ENCODE peak calls at places on chromosomes 7 and 10, in five cellular contexts. U, Q, H, E and Z are unnamed samples.

GRCh38 chr7:140213684-140214074 is 36.9 kb upstream of the KDM7A start:
- DNase-seq in H (no peak), U (no peak), E (no peak), Q (no peak), Z (no peak)

GRCh38 chr7:49885593-49886285 is 112.3 kb downstream of the VWC2 start:
- DNase-seq in E (no peak), Q (peak; percentile 11), H (no peak), U (no peak), Z (no peak)

GRCh38 chr7:133748443-133749407 is 378.4 kb upstream of the LRGUK start:
- DNase-seq in H (no peak), E (no peak), Q (no peak), U (no peak), Z (no peak)

GRCh38 chr10:30207485-30208052 is 141.5 kb downstream of the MTPAP start:
- DNase-seq in E (no peak), Q (no peak), U (no peak), H (no peak), Z (no peak)

GRCh38 chr7:69790915-69791473 is 192.7 kb downstream of the AUTS2 start:
- DNase-seq in H (no peak), U (no peak), Q (no peak), E (no peak), Z (no peak)

GRCh38 chr10:33697016-33697415 is 362.5 kb upstream of the NRP1 start:
- DNase-seq in E (no peak), H (no peak), Q (no peak), U (no peak), Z (no peak)

GRCh38 chr7:43669286-43670081 is 59.8 kb downstream of the COA1 start:
- DNase-seq in U (no peak), E (no peak), H (no peak), Q (peak; percentile 26), Z (no peak)

GRCh38 chr7:116305485-116306408 is 95.4 kb downstream of the TES start:
- DNase-seq in U (no peak), H (peak; percentile 52), E (no peak), Q (no peak), Z (no peak)

GRCh38 chr10:70558871-70559810 is 43.4 kb downstream of the PRF1 start:
- DNase-seq in E (peak; percentile 55), U (peak; percentile 85), Q (peak; percentile 71), H (peak; percentile 52), Z (peak; percentile 48)

GRCh38 chr7:101634196-101634717 is 5.2 kb upstream of the MYL10 start:
- DNase-seq in U (no peak), H (no peak), Q (no peak), E (no peak), Z (no peak)

GRCh38 chr10:77774940-77775391 is 137.4 kb upstream of the KCNMA1 start:
- DNase-seq in Q (no peak), H (no peak), U (no peak), E (no peak), Z (no peak)

GRCh38 chr7:130877236-130877635 is 143.2 kb upstream of the KLF14 start:
- DNase-seq in Q (no peak), E (no peak), H (no peak), U (no peak), Z (no peak)

GRCh38 chr7:130880668-130881067 is 146.7 kb upstream of the KLF14 start:
- DNase-seq in E (no peak), H (no peak), U (no peak), Q (no peak), Z (no peak)

GRCh38 chr7:130877676-130878305 is 143.8 kb upstream of the KLF14 start:
- DNase-seq in U (no peak), Q (no peak), E (no peak), H (no peak), Z (no peak)

GRCh38 chr7:130879191-130879590 is 145.2 kb upstream of the KLF14 start:
- DNase-seq in H (no peak), E (no peak), U (no peak), Q (no peak), Z (no peak)

GRCh38 chr7:130878785-130879184 is 144.8 kb upstream of the KLF14 start:
- DNase-seq in H (no peak), Q (no peak), E (no peak), U (no peak), Z (no peak)
- TF ChIP-seq POLR2A in H (no peak), Q (no peak), E (no peak), U (no peak), Z (no peak)

DNA sequence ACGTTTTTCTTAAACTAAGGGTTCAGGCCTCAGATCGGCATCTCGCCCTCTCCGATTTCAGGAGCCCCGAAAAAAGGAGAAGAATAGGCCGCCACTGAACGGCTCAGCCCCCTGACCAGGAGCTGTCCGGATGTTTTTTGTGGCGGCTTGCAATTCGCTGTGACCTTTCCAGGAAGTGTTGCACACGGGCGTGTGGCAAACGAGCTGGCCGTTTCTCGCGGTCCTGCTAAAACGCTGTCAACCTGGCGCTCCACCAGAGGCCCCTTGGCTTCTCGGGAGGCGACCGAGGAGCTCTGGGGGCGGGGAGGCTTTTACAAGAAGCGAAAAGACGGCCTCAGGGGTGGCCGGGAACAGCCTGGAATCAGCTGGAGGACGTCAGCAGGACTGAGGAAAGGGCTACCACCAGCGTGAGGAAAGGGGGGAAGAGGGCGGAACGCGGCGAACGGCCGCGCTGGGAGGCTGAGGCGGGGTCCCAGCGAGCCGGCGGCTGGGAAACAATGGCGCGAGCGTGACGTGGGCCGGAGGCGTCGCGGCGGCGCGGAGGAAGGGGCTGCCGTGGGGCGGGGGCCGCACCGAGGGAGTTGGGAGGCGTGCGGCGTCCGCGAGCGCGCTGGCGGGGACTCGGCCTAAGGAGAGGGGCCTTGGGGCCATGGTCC is 493 bp downstream of the NT5C2 start:
- DNase-seq in Q (peak; percentile 84), H (peak; percentile 37), E (peak; percentile 77), U (peak; percentile 90), Z (peak; percentile 86)
- TF ChIP-seq POLR2A in Q (peak; percentile 88), H (no peak), E (peak; percentile 64), U (no peak), Z (peak; percentile 52)

DNA sequence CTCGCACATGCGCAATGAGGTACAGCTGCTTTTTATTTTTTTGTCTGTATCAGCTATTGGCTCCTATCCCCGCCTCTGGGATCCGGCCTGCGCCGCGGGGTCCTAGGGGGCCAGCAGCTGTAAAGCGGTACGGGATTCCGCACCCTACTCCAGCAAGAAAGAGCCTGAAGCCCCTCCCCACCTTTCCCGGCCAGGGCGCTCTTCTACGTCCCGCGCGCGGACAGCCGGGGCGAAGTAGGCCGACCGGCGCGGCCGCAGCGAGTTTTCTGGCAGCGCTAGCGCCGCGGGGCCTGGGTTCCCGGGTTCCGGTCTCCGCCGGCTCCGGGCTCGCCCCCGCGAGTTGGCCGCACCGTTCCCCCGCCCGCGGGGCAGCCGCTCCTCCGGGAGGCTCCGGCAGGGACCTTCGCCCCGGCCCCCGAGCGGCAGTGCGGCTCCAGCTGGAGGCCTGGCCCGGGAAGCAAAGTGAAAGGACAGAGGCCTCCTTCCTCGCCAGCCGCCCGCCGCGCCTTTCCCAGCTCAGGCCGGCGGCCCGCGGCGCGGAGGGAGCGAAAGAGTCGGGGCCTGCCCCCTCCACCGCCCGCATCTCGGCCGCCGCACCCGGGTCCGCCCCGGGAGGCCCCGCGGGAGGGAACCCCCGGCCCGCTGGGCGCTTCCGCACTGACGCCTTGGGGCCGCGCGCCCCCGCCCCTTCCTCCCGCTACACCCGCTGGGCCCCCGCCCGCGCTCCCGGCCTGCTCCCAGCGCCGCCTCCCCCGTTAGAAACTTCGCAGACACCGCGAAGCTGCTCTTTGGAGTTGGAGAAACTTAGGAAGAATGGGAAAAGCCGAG is 4.7 kb upstream of the SPAG6 start:
- DNase-seq in E (peak; percentile 68), U (peak; percentile 84), Q (peak; percentile 65), H (peak; percentile 76), Z (peak; percentile 94)
- TF ChIP-seq POLR2A in E (peak; percentile 67), U (no peak), Q (peak; percentile 61), H (peak; percentile 40), Z (peak; percentile 79)

DNA sequence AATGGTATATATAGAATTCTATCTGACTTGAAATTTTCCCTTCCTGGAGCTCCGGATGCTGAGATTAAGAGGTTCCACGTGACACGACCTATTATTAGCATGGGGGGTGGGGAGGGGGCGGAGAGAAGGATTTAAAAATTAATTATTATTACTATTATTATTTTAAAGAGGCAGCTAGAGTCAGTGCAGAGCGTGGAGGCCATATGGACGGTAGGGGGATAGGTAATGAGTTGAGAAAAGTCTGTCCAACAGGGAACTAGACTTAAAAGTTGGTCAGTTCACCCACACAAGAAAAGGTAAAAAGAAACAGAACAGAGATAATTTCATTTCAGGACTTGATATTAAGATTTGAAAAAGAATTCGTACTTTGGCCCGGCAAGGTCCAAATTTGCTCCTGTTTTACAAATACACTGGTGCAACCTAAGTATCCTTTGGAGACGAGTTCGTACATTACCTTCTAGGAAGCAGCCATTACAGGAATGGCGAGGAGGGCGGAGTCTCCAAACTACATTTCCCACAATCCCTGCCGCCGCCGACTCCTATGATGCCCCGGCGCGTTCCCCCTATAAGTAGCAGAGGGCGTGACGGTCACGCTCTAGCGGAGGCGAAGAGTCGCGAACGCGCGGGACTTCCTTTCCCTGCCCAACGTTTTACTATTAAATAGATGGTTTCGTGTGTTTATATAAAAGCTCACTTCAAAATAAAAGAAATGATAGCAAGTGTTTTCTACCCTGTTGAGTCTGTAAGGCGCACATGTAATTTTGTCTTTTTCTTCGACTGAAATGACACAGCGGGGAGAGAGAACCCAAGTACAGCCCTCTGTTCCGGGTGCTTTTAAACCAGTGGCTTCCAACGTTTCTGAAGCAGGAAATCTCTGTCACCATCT is at the start of gene SMIM30:
- DNase-seq in Q (peak; percentile 93), U (peak; percentile 95), H (peak; percentile 75), E (peak; percentile 92), Z (peak; percentile 91)
- TF ChIP-seq POLR2A in Q (peak; percentile 65), U (peak; percentile 50), H (peak; percentile 90), E (peak; percentile 82), Z (peak; percentile 90)

GRCh38 chr10:89256338-89256737 is 4.8 kb upstream of the LIPA start:
- DNase-seq in E (no peak), U (no peak), Q (no peak), H (no peak), Z (no peak)
- TF ChIP-seq POLR2A in E (no peak), U (no peak), Q (no peak), H (no peak), Z (no peak)

DNA sequence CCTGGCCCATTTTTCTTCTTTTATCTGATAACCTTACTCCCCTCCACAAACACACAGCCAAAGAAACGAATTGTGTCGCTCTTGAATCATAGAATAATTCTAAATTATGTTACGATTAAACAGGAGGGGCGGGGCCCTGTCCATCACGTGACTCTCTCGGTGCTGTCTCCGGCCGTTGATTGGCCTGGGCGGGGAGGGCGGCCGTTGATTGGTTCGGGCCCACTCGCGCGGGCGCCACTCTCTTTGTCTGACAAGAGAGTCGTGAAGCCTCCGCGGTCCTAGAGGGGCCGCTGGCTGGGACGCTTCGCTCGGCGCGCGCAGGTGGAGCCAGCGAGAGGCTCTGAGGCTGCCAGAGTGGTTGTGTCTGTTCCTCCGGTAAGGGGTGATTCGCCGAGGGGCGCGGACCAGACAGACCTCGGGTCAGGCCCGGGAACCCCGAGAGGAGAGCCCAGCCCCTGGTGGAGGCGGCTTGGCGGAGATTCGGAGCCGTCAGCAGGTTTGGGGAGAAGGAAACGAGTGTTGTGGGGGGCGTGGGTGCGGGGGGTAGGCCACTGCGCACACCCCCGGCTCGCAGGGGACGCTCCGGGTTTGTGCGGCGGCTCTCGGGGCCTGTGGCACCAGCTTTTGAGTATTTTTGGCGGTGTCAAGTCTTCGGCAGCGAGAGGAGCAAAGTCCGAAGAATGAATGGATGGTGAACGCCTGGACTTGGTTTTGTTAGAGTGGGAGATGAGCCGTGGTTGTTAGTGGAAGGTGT is at the start of gene ZNF789:
- DNase-seq in U (peak; percentile 99), E (peak; percentile 97), H (peak; percentile 99), Q (peak; percentile 98), Z (peak; percentile 98)
- TF ChIP-seq POLR2A in U (no peak), E (peak; percentile 77), H (peak; percentile 55), Q (peak; percentile 78), Z (peak; percentile 80)

GRCh38 chr7:6256709-6257535 is 15.5 kb downstream of the CYTH3 start:
- DNase-seq in Q (peak; percentile 22), U (peak; percentile 71), H (no peak), E (no peak), Z (no peak)
- TF ChIP-seq POLR2A in Q (no peak), U (no peak), H (no peak), E (no peak), Z (no peak)